ENCODE peak calls at places on chromosomes 4 and X, in ten cellular contexts. M is dorsolateral prefrontal cortex, I is astrocyte, R is cardiac fibroblast, Q is GM06990, J is H1, T is lower leg skin, G is lower lobe of right lung, A is tibial nerve, W is left lung. U is an unnamed sample.
A peak's percentile ranks its signal among the peaks of the same experiment; 100 is the strongest.

GRCh38 chrX:101164766-101165590 is 54.6 kb upstream of the DRP2 start:
- DNase-seq in Q (no peak), G (no peak), T (no peak), A (no peak), R (peak; percentile 47), M (no peak), W (no peak), J (no peak), I (no peak), U (no peak)

GRCh38 chrX:6002056-6002455 is 226.6 kb downstream of the NLGN4X start:
- DNase-seq in J (no peak), G (no peak), T (no peak), M (no peak), Q (no peak), A (no peak), R (no peak), I (no peak), W (no peak), U (no peak)

GRCh38 chrX:9530848-9531274 is 66.0 kb downstream of the TBL1X start:
- DNase-seq in I (peak; percentile 82), T (peak; percentile 27), A (peak; percentile 38), G (peak; percentile 66), W (peak; percentile 79), R (peak; percentile 97), J (peak; percentile 53), Q (peak; percentile 32), M (peak; percentile 63), U (peak; percentile 20)

GRCh38 chr4:80069837-80070788 is 2.9 kb downstream of the ANTXR2 start:
- DNase-seq in T (no peak), I (peak; percentile 58), M (no peak), G (no peak), J (no peak), W (no peak), A (no peak), Q (peak; percentile 22), R (no peak), U (peak; percentile 86)

GRCh38 chrX:109585488-109585887 is 39.5 kb downstream of the KCNE5 start:
- DNase-seq in M (no peak), G (no peak), Q (no peak), R (no peak), J (no peak), T (no peak), W (no peak), A (no peak), I (no peak), U (no peak)

GRCh38 chr4:121069419-121069818 is 2.9 kb downstream of the NDNF start:
- DNase-seq in J (no peak), G (no peak), T (no peak), Q (no peak), W (no peak), R (no peak), A (no peak), I (no peak), M (no peak), U (no peak)

GRCh38 chr4:167233523-167234387 is 539 bp downstream of the SPOCK3 start:
- DNase-seq in T (no peak), I (peak; percentile 21), W (peak; percentile 75), Q (peak; percentile 52), J (peak; percentile 72), G (no peak), M (peak; percentile 59), A (no peak), R (peak; percentile 4), U (peak; percentile 34)

GRCh38 chr4:163167333-163167626 is 590 bp upstream of the NAF1 start:
- DNase-seq in Q (peak; percentile 35), T (no peak), G (no peak), A (peak; percentile 6), I (peak; percentile 27), M (no peak), J (no peak), R (peak; percentile 39), W (no peak), U (peak; percentile 2)

GRCh38 chrX:65589304-65589703 is 54.7 kb upstream of the LAS1L start:
- DNase-seq in M (no peak), A (no peak), T (no peak), W (no peak), Q (no peak), R (no peak), J (no peak), I (no peak), G (no peak), U (no peak)

GRCh38 chrX:78213331-78213730 is 73.9 kb upstream of the TAF9B start:
- DNase-seq in M (no peak), Q (no peak), J (no peak), I (no peak), W (no peak), R (no peak), G (no peak), T (no peak), A (no peak), U (no peak)

GRCh38 chr4:38565271-38566199 is 98.5 kb upstream of the KLF3 start:
- DNase-seq in J (no peak), A (no peak), R (peak; percentile 69), I (peak; percentile 78), Q (no peak), W (no peak), G (no peak), M (no peak), T (peak; percentile 38), U (peak; percentile 92)

GRCh38 chr4:153232768-153233167 is 28.5 kb downstream of the TRIM2 start:
- DNase-seq in M (no peak), J (peak; percentile 60), I (no peak), Q (no peak), A (no peak), W (no peak), T (no peak), G (no peak), R (peak; percentile 48), U (no peak)

GRCh38 chrX:11698747-11699146 is 33.0 kb upstream of the ARHGAP6 start:
- DNase-seq in J (no peak), T (no peak), W (no peak), I (no peak), Q (no peak), A (no peak), R (peak; percentile 51), M (no peak), G (no peak), U (no peak)

GRCh38 chr4:123649644-123650356 is 253.2 kb downstream of the SPRY1 start:
- DNase-seq in M (no peak), W (no peak), I (peak; percentile 74), A (no peak), J (no peak), R (peak; percentile 91), Q (no peak), T (peak; percentile 50), G (no peak), U (peak; percentile 97)

GRCh38 chr4:103484521-103484920 is 235.3 kb downstream of the TACR3 start:
- DNase-seq in T (no peak), G (no peak), A (no peak), J (no peak), Q (no peak), W (no peak), M (no peak), R (no peak), I (no peak), U (no peak)

GRCh38 chr4:108056418-108056817 is 66.7 kb downstream of the HADH start:
- DNase-seq in J (no peak), G (no peak), W (no peak), Q (no peak), R (no peak), I (no peak), T (no peak), M (no peak), A (no peak), U (no peak)

GRCh38 chr4:108058685-108059440 is 69.2 kb downstream of the HADH start:
- DNase-seq in M (no peak), W (no peak), G (no peak), A (no peak), Q (no peak), I (peak; percentile 59), J (no peak), R (peak; percentile 10), T (peak; percentile 21), U (peak; percentile 74)

GRCh38 chr4:108055787-108056186 is 66.1 kb downstream of the HADH start:
- DNase-seq in J (no peak), M (no peak), T (no peak), Q (no peak), R (no peak), I (no peak), A (no peak), W (no peak), G (no peak), U (no peak)

GRCh38 chr4:108060686-108061321 is 71.1 kb downstream of the HADH start:
- DNase-seq in T (no peak), J (no peak), Q (no peak), W (no peak), M (no peak), A (no peak), I (no peak), G (no peak), R (no peak), U (no peak)

DNA sequence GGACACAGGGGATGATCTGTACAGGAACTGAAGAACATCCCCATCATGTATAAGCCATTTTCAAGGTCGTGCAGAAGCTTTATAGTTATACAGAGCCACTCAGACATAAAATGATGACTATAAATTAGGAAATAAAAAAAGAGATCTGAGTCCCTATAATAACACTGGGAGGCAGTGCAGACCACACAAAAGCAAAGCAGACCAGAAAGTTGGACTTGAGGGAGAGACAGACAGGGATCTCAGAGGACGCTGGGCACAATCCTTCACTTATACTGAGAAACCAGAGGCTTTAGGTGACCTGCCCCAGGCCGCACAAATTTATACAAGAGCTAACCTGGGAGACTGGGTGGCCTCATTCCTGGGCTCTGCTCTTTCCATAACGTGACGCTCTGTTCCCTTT is 70.5 kb downstream of the HADH start:
- DNase-seq in G (no peak), R (peak; percentile 41), Q (no peak), W (no peak), J (no peak), I (peak; percentile 38), A (peak; percentile 13), T (no peak), M (no peak), U (peak; percentile 49)
- TF ChIP-seq CTCF in G (peak; percentile 16), R (peak; percentile 19), Q (peak; percentile 32), W (no peak), J (peak; percentile 47), I (peak; percentile 38), A (peak; percentile 43), T (no peak), M (peak; percentile 57), U (peak; percentile 26)

GRCh38 chrX:50471390-50471789 is 765 bp upstream of the DGKK start:
- DNase-seq in Q (no peak), R (no peak), M (no peak), I (no peak), G (no peak), T (no peak), W (peak; percentile 15), J (no peak), A (no peak), U (no peak)
- H3K4me3 ChIP-seq in Q (no peak overlapping the region), R (no peak overlapping the region), M (no peak overlapping the region), I (no peak overlapping the region), G (no peak overlapping the region), T (no peak overlapping the region), W (no peak overlapping the region), J (peak overlapping the region; percentile 35), A (no peak overlapping the region), U (no peak overlapping the region)

GRCh38 chr4:143336828-143337599 is at the start of gene GAB1:
- DNase-seq in T (peak; percentile 59), I (peak; percentile 73), R (peak; percentile 67), A (peak; percentile 67), M (peak; percentile 85), G (peak; percentile 86), J (peak; percentile 81), Q (peak; percentile 79), W (peak; percentile 93), U (peak; percentile 58)
- TF ChIP-seq CTCF in T (no peak), I (no peak), R (no peak), A (peak; percentile 26), M (peak; percentile 35), G (no peak), J (no peak), Q (peak; percentile 14), W (no peak), U (peak; percentile 38)

GRCh38 chr4:105714071-105714521 is 5.5 kb downstream of the GSTCD start:
- DNase-seq in I (peak; percentile 25), R (no peak), T (no peak), W (no peak), Q (no peak), G (no peak), M (no peak), J (no peak), A (no peak), U (peak; percentile 17)
- H3K4me3 ChIP-seq in I (peak overlapping the region; percentile 30), R (no peak overlapping the region), T (no peak overlapping the region), W (no peak overlapping the region), Q (peak overlapping the region; percentile 58), G (no peak overlapping the region), M (no peak overlapping the region), J (no peak overlapping the region), A (no peak overlapping the region), U (no peak overlapping the region)

U was measured in bronchial epithelial cell.